ENCODE peak calls at places on chromosomes 1 and 21, in six cellular contexts. U, M, C, V, T and F are unnamed samples.

GRCh38 chr1:101438359-101438758 is 201.5 kb downstream of the S1PR1 start:
- DNase-seq in U (no peak), M (no peak), C (peak), V (no peak), T (no peak), F (no peak)

GRCh38 chr1:116408803-116409720 is 36.0 kb downstream of the ATP1A1 start:
- DNase-seq in U (no peak), M (no peak), C (peak), V (no peak), T (no peak), F (no peak)

GRCh38 chr21:45766501-45766900 is 123.0 kb downstream of the PCBP3 start:
- DNase-seq in U (no peak), M (no peak), C (no peak), V (no peak), T (no peak), F (no peak)

GRCh38 chr1:6859415-6860343 is 74.4 kb downstream of the CAMTA1 start:
- DNase-seq in U (no peak), M (no peak), C (no peak), V (no peak), T (no peak), F (no peak)

GRCh38 chr1:54253480-54253879 is 53.5 kb downstream of the MRPL37 start:
- DNase-seq in U (peak), M (no peak), C (no peak), V (no peak), T (no peak), F (no peak)

GRCh38 chr1:24865168-24865567 is 64.9 kb downstream of the RUNX3 start:
- DNase-seq in U (no peak), M (no peak), C (no peak), V (peak), T (no peak), F (no peak)

GRCh38 chr21:37000381-37000780 is 6.1 kb upstream of the RIPPLY3 start:
- DNase-seq in U (no peak), M (no peak), C (no peak), V (no peak), T (no peak), F (no peak)

GRCh38 chr1:78570539-78570938 is 49.7 kb upstream of the IFI44L start:
- DNase-seq in U (no peak), M (no peak), C (no peak), V (no peak), T (no peak), F (no peak)

GRCh38 chr1:224733021-224733911 is 117.1 kb downstream of the CNIH3 start:
- DNase-seq in U (no peak), M (no peak), C (no peak), V (no peak), T (peak), F (no peak)